ENCODE peak calls at places on chromosomes 1 and 21, in seven cellular contexts. One of them, this sample, is unnamed.

GRCh38 chr1:68016364-68016763 is 34.1 kb downstream of the DIRAS3 start:
- DNase-seq in astrocyte: peak; percentile 40
- DNase-seq in left lung: no peak
- DNase-seq in MM.1S: no peak
- DNase-seq in BE2C: no peak
- DNase-seq in heart right ventricle: no peak
- DNase-seq in neural progenitor cell: peak; percentile 31
- DNase-seq in this sample: no peak

GRCh38 chr1:26961826-26962225 is 1.6 kb upstream of the KDF1 start:
- DNase-seq in heart right ventricle: no peak
- DNase-seq in BE2C: no peak
- DNase-seq in MM.1S: no peak
- DNase-seq in neural progenitor cell: no peak
- DNase-seq in left lung: no peak
- DNase-seq in astrocyte: peak; percentile 85
- DNase-seq in this sample: no peak

GRCh38 chr1:75257424-75257823 is 123.2 kb downstream of the LHX8 start:
- DNase-seq in astrocyte: no peak
- DNase-seq in BE2C: no peak
- DNase-seq in neural progenitor cell: peak; percentile 41
- DNase-seq in MM.1S: no peak
- DNase-seq in heart right ventricle: no peak
- DNase-seq in left lung: no peak
- DNase-seq in this sample: no peak

GRCh38 chr1:168159979-168160378 is 18.8 kb upstream of the TIPRL start:
- DNase-seq in left lung: no peak
- DNase-seq in heart right ventricle: no peak
- DNase-seq in astrocyte: no peak
- DNase-seq in neural progenitor cell: no peak
- DNase-seq in BE2C: no peak
- DNase-seq in MM.1S: no peak
- DNase-seq in this sample: no peak

GRCh38 chr21:36247316-36247715 is 72.7 kb upstream of the MORC3 start:
- DNase-seq in astrocyte: peak; percentile 58
- DNase-seq in neural progenitor cell: no peak
- DNase-seq in left lung: no peak
- DNase-seq in MM.1S: no peak
- DNase-seq in heart right ventricle: no peak
- DNase-seq in BE2C: no peak
- DNase-seq in this sample: no peak

GRCh38 chr1:207017615-207018559 is 14.7 kb downstream of the C1orf116 start:
- DNase-seq in MM.1S: no peak
- DNase-seq in left lung: peak; percentile 63
- DNase-seq in heart right ventricle: no peak
- DNase-seq in neural progenitor cell: no peak
- DNase-seq in BE2C: no peak
- DNase-seq in astrocyte: no peak
- DNase-seq in this sample: peak; percentile 32

GRCh38 chr1:116693759-116694482 is 26.4 kb upstream of the IGSF3 start:
- DNase-seq in left lung: no peak
- DNase-seq in heart right ventricle: no peak
- DNase-seq in neural progenitor cell: no peak
- DNase-seq in MM.1S: no peak
- DNase-seq in astrocyte: peak; percentile 62
- DNase-seq in BE2C: peak; percentile 46
- DNase-seq in this sample: no peak

GRCh38 chr1:59691261-59691660 is 123.5 kb upstream of the HOOK1 start:
- DNase-seq in MM.1S: no peak
- DNase-seq in neural progenitor cell: peak; percentile 33
- DNase-seq in heart right ventricle: no peak
- DNase-seq in astrocyte: no peak
- DNase-seq in BE2C: no peak
- DNase-seq in left lung: no peak
- DNase-seq in this sample: peak; percentile 83

GRCh38 chr1:121546830-121547680 is 362.3 kb downstream of the SRGAP2C start:
- DNase-seq in heart right ventricle: no peak
- DNase-seq in left lung: no peak
- DNase-seq in neural progenitor cell: no peak
- DNase-seq in BE2C: no peak
- DNase-seq in astrocyte: peak; percentile 37
- DNase-seq in MM.1S: no peak
- DNase-seq in this sample: no peak

GRCh38 chr21:27813750-27814149 is 846.9 kb upstream of the ADAMTS5 start:
- DNase-seq in BE2C: peak; percentile 44
- DNase-seq in heart right ventricle: peak; percentile 23
- DNase-seq in astrocyte: no peak
- DNase-seq in neural progenitor cell: peak; percentile 2
- DNase-seq in MM.1S: no peak
- DNase-seq in left lung: no peak
- DNase-seq in this sample: peak; percentile 47

GRCh38 chr1:94501426-94501825 is 40.1 kb downstream of the F3 start:
- DNase-seq in heart right ventricle: no peak
- DNase-seq in BE2C: no peak
- DNase-seq in MM.1S: no peak
- DNase-seq in astrocyte: no peak
- DNase-seq in neural progenitor cell: no peak
- DNase-seq in left lung: no peak
- DNase-seq in this sample: no peak

GRCh38 chr1:213466578-213466977 is 415.5 kb downstream of the RPS6KC1 start:
- DNase-seq in heart right ventricle: no peak
- DNase-seq in left lung: no peak
- DNase-seq in BE2C: no peak
- DNase-seq in astrocyte: no peak
- DNase-seq in MM.1S: peak; percentile 28
- DNase-seq in neural progenitor cell: no peak
- DNase-seq in this sample: no peak

GRCh38 chr1:206117151-206117948 is at the start of gene AVPR1B:
- DNase-seq in astrocyte: peak; percentile 19
- DNase-seq in neural progenitor cell: peak; percentile 75
- DNase-seq in left lung: peak; percentile 38
- DNase-seq in heart right ventricle: peak; percentile 47
- DNase-seq in MM.1S: peak; percentile 80
- DNase-seq in BE2C: peak; percentile 28
- DNase-seq in this sample: no peak

GRCh38 chr1:217205578-217205977 is 425.3 kb downstream of the GPATCH2 start:
- DNase-seq in neural progenitor cell: no peak
- DNase-seq in left lung: no peak
- DNase-seq in heart right ventricle: no peak
- DNase-seq in BE2C: no peak
- DNase-seq in MM.1S: no peak
- DNase-seq in astrocyte: no peak
- DNase-seq in this sample: no peak

GRCh38 chr1:68442822-68443556 is 6.8 kb downstream of the RPE65 start:
- DNase-seq in left lung: no peak
- DNase-seq in heart right ventricle: no peak
- DNase-seq in astrocyte: peak; percentile 46
- DNase-seq in neural progenitor cell: peak; percentile 60
- DNase-seq in BE2C: peak; percentile 18
- DNase-seq in MM.1S: peak; percentile 80
- DNase-seq in this sample: peak; percentile 64

GRCh38 chr1:86848654-86849053 is 65.3 kb downstream of the SELENOF start:
- DNase-seq in MM.1S: no peak
- DNase-seq in astrocyte: no peak
- DNase-seq in neural progenitor cell: no peak
- DNase-seq in BE2C: no peak
- DNase-seq in left lung: no peak
- DNase-seq in heart right ventricle: no peak
- DNase-seq in this sample: no peak

GRCh38 chr21:16608209-16608830 is 878.5 kb downstream of the USP25 start:
- DNase-seq in neural progenitor cell: peak; percentile 38
- DNase-seq in left lung: no peak
- DNase-seq in heart right ventricle: no peak
- DNase-seq in astrocyte: no peak
- DNase-seq in MM.1S: no peak
- DNase-seq in BE2C: no peak
- DNase-seq in this sample: no peak
- TF ChIP-seq CTCF in neural progenitor cell: peak; percentile 57
- TF ChIP-seq CTCF in left lung: no peak
- TF ChIP-seq CTCF in heart right ventricle: peak; percentile 31
- TF ChIP-seq CTCF in astrocyte: no peak
- TF ChIP-seq CTCF in MM.1S: peak; percentile 13
- TF ChIP-seq CTCF in BE2C: peak; percentile 72
- TF ChIP-seq CTCF in this sample: no peak

DNA sequence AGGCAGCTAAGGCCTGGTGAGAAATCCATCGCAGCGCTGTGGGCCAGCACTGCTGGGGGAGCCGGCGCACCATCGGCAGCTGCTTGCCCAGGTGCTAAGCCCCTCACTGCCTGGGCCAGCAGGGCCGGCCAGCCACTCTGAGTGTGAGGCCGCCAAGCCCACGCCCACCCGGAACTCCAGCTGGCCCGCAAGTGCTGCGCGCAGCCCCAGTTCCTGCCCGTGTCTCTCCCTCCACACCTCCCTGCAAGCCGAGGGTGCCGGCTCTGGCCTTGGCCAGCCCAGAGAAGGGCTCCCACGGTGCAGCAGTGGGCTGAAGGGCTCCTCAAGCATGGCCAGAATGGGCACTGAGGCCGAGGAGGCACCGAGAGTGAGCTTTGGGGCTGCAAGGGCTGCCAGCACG is 64.4 kb downstream of the EBNA1BP2 start:
- DNase-seq in BE2C: no peak
- DNase-seq in neural progenitor cell: no peak
- DNase-seq in MM.1S: no peak
- DNase-seq in left lung: no peak
- DNase-seq in heart right ventricle: no peak
- DNase-seq in astrocyte: no peak
- DNase-seq in this sample: no peak
- H3K9me3 ChIP-seq in BE2C: no peaks in the 10 kb centered on the region
- H3K9me3 ChIP-seq in neural progenitor cell: peaks cover 3% of the 10 kb centered on the region
- H3K9me3 ChIP-seq in MM.1S: no peaks in the 10 kb centered on the region
- H3K9me3 ChIP-seq in left lung: no peaks in the 10 kb centered on the region
- H3K9me3 ChIP-seq in heart right ventricle: no peaks in the 10 kb centered on the region
- H3K9me3 ChIP-seq in astrocyte: no peaks in the 10 kb centered on the region
- H3K9me3 ChIP-seq in this sample: peaks cover 10% of the 10 kb centered on the region

GRCh38 chr1:9068971-9069323 is 488 bp downstream of the SLC2A5 start:
- DNase-seq in astrocyte: no peak
- DNase-seq in left lung: no peak
- DNase-seq in neural progenitor cell: no peak
- DNase-seq in heart right ventricle: no peak
- DNase-seq in MM.1S: no peak
- DNase-seq in BE2C: no peak
- DNase-seq in this sample: no peak

GRCh38 chr1:9066945-9067807 is 2.3 kb downstream of the SLC2A5 start:
- DNase-seq in astrocyte: peak; percentile 90
- DNase-seq in MM.1S: no peak
- DNase-seq in BE2C: no peak
- DNase-seq in neural progenitor cell: no peak
- DNase-seq in heart right ventricle: peak; percentile 52
- DNase-seq in left lung: peak; percentile 76
- DNase-seq in this sample: peak; percentile 58

GRCh38 chr1:9070421-9071015 is 1.1 kb upstream of the SLC2A5 start:
- DNase-seq in heart right ventricle: no peak
- DNase-seq in astrocyte: no peak
- DNase-seq in MM.1S: no peak
- DNase-seq in neural progenitor cell: no peak
- DNase-seq in left lung: no peak
- DNase-seq in BE2C: no peak
- DNase-seq in this sample: no peak

GRCh38 chr1:9071554-9072235 is 2.3 kb upstream of the SLC2A5 start:
- DNase-seq in astrocyte: no peak
- DNase-seq in heart right ventricle: no peak
- DNase-seq in BE2C: no peak
- DNase-seq in neural progenitor cell: no peak
- DNase-seq in MM.1S: no peak
- DNase-seq in left lung: no peak
- DNase-seq in this sample: no peak

DNA sequence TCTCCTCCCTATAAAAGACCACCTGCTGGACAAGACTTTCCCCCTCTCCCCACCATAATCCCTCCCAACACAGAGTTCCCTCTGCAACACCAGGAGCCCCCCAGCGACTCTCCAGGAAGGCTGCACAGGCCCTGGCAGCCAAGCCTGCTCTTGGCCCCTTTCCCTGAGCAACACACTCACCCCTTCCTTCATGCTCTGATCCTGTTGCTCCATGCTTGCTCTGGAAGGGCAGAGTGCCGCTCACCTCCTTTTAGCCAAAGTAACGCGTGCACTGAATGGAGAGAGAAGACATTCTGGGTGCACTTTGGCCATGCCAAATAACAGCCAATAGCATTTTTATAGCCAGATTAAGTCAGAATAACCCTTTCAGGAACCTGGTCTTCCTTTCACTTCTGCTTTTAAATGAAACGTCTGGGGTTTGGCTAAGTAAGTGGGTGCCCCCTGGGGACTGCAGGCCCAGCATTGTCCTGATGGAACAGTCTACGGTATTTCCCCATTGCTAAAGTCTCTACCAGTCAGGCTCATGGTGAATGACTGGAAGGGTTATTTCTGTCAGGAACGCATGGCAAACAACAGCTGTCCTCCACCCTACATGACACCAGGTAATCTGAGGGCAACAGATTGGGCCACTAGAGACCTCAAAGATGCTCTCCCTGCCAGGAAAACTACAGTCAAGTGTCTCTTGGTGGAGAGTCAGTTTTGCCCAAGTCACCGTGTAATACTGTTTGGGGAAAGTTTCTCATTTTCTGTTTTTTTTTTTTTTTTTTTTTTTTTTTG is at the start of gene SLC2A5:
- DNase-seq in MM.1S: peak; percentile 53
- DNase-seq in heart right ventricle: peak; percentile 33
- DNase-seq in BE2C: no peak
- DNase-seq in neural progenitor cell: peak; percentile 57
- DNase-seq in left lung: no peak
- DNase-seq in astrocyte: no peak
- DNase-seq in this sample: peak; percentile 14
- TF ChIP-seq CTCF in MM.1S: no peak
- TF ChIP-seq CTCF in heart right ventricle: no peak
- TF ChIP-seq CTCF in BE2C: no peak
- TF ChIP-seq CTCF in neural progenitor cell: no peak
- TF ChIP-seq CTCF in left lung: no peak
- TF ChIP-seq CTCF in astrocyte: no peak
- TF ChIP-seq CTCF in this sample: no peak

GRCh38 chr1:152520561-152521090 is 6.3 kb downstream of the CRCT1 start:
- DNase-seq in BE2C: no peak
- DNase-seq in left lung: no peak
- DNase-seq in heart right ventricle: no peak
- DNase-seq in astrocyte: no peak
- DNase-seq in neural progenitor cell: no peak
- DNase-seq in MM.1S: no peak
- DNase-seq in this sample: no peak

GRCh38 chr1:152519876-152520275 is 5.6 kb downstream of the CRCT1 start:
- DNase-seq in MM.1S: no peak
- DNase-seq in BE2C: no peak
- DNase-seq in left lung: no peak
- DNase-seq in neural progenitor cell: no peak
- DNase-seq in heart right ventricle: no peak
- DNase-seq in astrocyte: no peak
- DNase-seq in this sample: no peak

GRCh38 chr1:152525080-152525641 is 10.9 kb downstream of the CRCT1 start:
- DNase-seq in MM.1S: no peak
- DNase-seq in neural progenitor cell: no peak
- DNase-seq in heart right ventricle: no peak
- DNase-seq in astrocyte: no peak
- DNase-seq in BE2C: no peak
- DNase-seq in left lung: no peak
- DNase-seq in this sample: no peak
- H3K9me3 ChIP-seq in MM.1S: no peaks in the 10 kb centered on the region
- H3K9me3 ChIP-seq in neural progenitor cell: peaks cover 70% of the 10 kb centered on the region
- H3K9me3 ChIP-seq in heart right ventricle: peaks cover 4% of the 10 kb centered on the region
- H3K9me3 ChIP-seq in astrocyte: no peaks in the 10 kb centered on the region
- H3K9me3 ChIP-seq in BE2C: no peaks in the 10 kb centered on the region
- H3K9me3 ChIP-seq in left lung: no peaks in the 10 kb centered on the region
- H3K9me3 ChIP-seq in this sample: no peaks in the 10 kb centered on the region

GRCh38 chr1:9448132-9449105 is 90.8 kb upstream of the SLC25A33 start:
- DNase-seq in BE2C: no peak
- DNase-seq in heart right ventricle: no peak
- DNase-seq in astrocyte: peak; percentile 41
- DNase-seq in left lung: no peak
- DNase-seq in neural progenitor cell: no peak
- DNase-seq in MM.1S: no peak
- DNase-seq in this sample: no peak
- TF ChIP-seq CTCF in BE2C: no peak
- TF ChIP-seq CTCF in heart right ventricle: peak; percentile 19
- TF ChIP-seq CTCF in astrocyte: peak; percentile 11
- TF ChIP-seq CTCF in left lung: no peak
- TF ChIP-seq CTCF in neural progenitor cell: no peak
- TF ChIP-seq CTCF in MM.1S: no peak
- TF ChIP-seq CTCF in this sample: no peak

This sample was measured in tibial nerve.